ENCODE peak calls at places on chromosomes 4 and X, in ten cellular contexts. H is left ventricle myocardium inferior, N is A549, G is suprapubic skin, V is ovary, F is iPS DF 6.9, Y is colonic mucosa, C is GM12878, E is gastrocnemius medialis, O is aorta. D is an unnamed sample.
A peak's percentile ranks its signal among the peaks of the same experiment; 100 is the strongest.

GRCh38 chr4:17010426-17011087 is 112.1 kb upstream of the LDB2 start:
- DNase-seq in H (no peak), N (no peak), G (no peak), V (no peak), F (no peak), Y (no peak), C (no peak), E (no peak), O (no peak), D (no peak)

GRCh38 chr4:89797117-89797516 is 39.8 kb downstream of the SNCA start:
- DNase-seq in H (no peak), N (no peak), G (no peak), V (no peak), F (no peak), Y (no peak), C (no peak), E (no peak), O (no peak), D (peak; percentile 86)

GRCh38 chr4:127741247-127741646 is 11.0 kb downstream of the SLC25A31 start:
- DNase-seq in H (no peak), N (no peak), G (no peak), V (no peak), F (no peak), Y (no peak), C (no peak), E (no peak), O (no peak), D (no peak)

GRCh38 chr4:36310237-36310636 is 28.8 kb downstream of the DTHD1 start:
- DNase-seq in H (no peak), N (no peak), G (no peak), V (no peak), F (no peak), Y (no peak), C (no peak), E (no peak), O (no peak), D (no peak)

GRCh38 chr4:113179996-113180395 is 130.5 kb downstream of the ANK2 start:
- DNase-seq in H (no peak), N (no peak), G (no peak), V (no peak), F (no peak), Y (no peak), C (no peak), E (no peak), O (no peak), D (no peak)

GRCh38 chr4:108762559-108763225 is at the start of gene ETNPPL:
- DNase-seq in H (peak; percentile 31), N (no peak), G (no peak), V (no peak), F (no peak), Y (peak; percentile 19), C (no peak), E (no peak), O (no peak), D (peak; percentile 76)

GRCh38 chrX:138031715-138032114 is 465.8 kb downstream of the ZIC3 start:
- DNase-seq in H (no peak), N (no peak), G (no peak), V (no peak), F (no peak), Y (no peak), C (no peak), E (no peak), O (no peak), D (no peak)

GRCh38 chr4:7539186-7539585 is 104.5 kb upstream of the PSAPL1 start:
- DNase-seq in H (no peak), N (no peak), G (no peak), V (no peak), F (no peak), Y (no peak), C (no peak), E (no peak), O (no peak), D (no peak)

GRCh38 chr4:1718095-1718850 is 2.9 kb downstream of the TMEM129 start:
- DNase-seq in H (no peak), N (no peak), G (no peak), V (no peak), F (no peak), Y (no peak), C (no peak), E (no peak), O (no peak), D (no peak)

GRCh38 chr4:129239088-129239487 is 143.1 kb downstream of the C4orf33 start:
- DNase-seq in H (peak; percentile 15), N (no peak), G (no peak), V (peak; percentile 11), F (no peak), Y (peak; percentile 22), C (no peak), E (no peak), O (no peak), D (no peak)

GRCh38 chr4:14446904-14447303 is 555.4 kb upstream of the CPEB2 start:
- DNase-seq in H (no peak), N (no peak), G (no peak), V (no peak), F (no peak), Y (no peak), C (no peak), E (no peak), O (no peak), D (no peak)

GRCh38 chr4:156832886-156833285 is 138.7 kb downstream of the PDGFC start:
- DNase-seq in H (no peak), N (no peak), G (no peak), V (no peak), F (no peak), Y (no peak), C (no peak), E (no peak), O (no peak), D (no peak)

GRCh38 chr4:156830356-156830755 is 141.2 kb downstream of the PDGFC start:
- DNase-seq in H (no peak), N (no peak), G (no peak), V (no peak), F (no peak), Y (no peak), C (no peak), E (no peak), O (no peak), D (no peak)

GRCh38 chr4:156825074-156825473 is 146.5 kb downstream of the PDGFC start:
- DNase-seq in H (no peak), N (no peak), G (no peak), V (no peak), F (no peak), Y (no peak), C (no peak), E (no peak), O (no peak), D (no peak)

GRCh38 chr4:156827519-156827918 is 144.1 kb downstream of the PDGFC start:
- DNase-seq in H (no peak), N (no peak), G (no peak), V (no peak), F (no peak), Y (no peak), C (no peak), E (no peak), O (no peak), D (no peak)

DNA sequence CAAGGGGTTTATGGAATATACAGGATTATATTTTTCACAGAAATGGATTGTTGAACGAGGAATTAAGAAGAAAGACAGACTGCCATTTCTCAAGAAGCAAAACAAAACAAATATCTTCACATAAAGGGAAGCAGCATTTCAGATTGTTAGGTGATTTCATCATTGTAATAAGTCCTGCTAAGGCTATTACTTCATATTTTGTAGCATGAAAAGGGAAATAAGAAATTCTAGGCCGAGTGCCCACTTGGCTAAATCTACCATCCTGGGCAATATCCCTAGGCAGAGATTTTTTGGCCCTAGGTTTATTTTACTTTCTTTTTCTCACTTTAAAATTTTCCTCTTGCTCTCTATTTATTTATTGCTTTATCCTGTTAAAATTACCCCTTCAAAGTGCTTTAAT is 142.4 kb downstream of the PDGFC start:
- DNase-seq in H (no peak), N (no peak), G (peak; percentile 64), V (peak; percentile 23), F (no peak), Y (no peak), C (no peak), E (no peak), O (peak; percentile 56), D (peak; percentile 81)
- H3K4me3 ChIP-seq in H (peak overlapping the region; percentile 12), N (no peak overlapping the region), G (no peak overlapping the region), V (no peak overlapping the region), F (no peak overlapping the region), Y (no peak overlapping the region), C (no peak overlapping the region), E (no peak overlapping the region), O (no peak overlapping the region), D (no peak overlapping the region)

GRCh38 chr4:135476272-135476671 is 1274.7 kb upstream of the PABPC4L start:
- DNase-seq in H (no peak), N (no peak), G (no peak), V (no peak), F (no peak), Y (no peak), C (no peak), E (no peak), O (no peak), D (no peak)
- H3K27ac ChIP-seq in H (no peak overlapping the region), N (no peak overlapping the region), G (no peak overlapping the region), V (no peak overlapping the region), F (no peak overlapping the region), Y (no peak overlapping the region), C (no peak overlapping the region), E (no peak overlapping the region), O (no peak overlapping the region), D (no peak overlapping the region)

DNA sequence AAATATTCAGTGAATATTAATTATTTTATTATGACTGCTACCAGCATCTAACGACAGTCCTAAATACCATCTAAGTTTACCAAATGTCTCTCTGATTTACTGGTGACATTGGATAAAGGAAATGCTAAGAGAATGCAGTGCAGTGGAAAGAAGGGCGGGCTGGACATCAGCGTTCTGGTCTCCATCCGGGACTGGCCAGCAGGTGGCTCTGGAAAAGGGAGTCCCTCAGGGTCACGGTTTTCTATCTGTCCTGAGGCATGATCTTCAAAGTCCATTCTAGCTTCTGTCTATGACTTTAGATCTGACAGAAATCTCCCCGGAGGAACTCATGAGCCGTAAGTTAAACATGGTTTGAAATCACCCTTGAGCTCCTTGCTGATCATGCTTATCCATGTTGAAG is 3.3 kb downstream of the TRIM2 start:
- DNase-seq in H (peak; percentile 36), N (peak; percentile 35), G (no peak), V (no peak), F (no peak), Y (peak; percentile 77), C (no peak), E (no peak), O (no peak), D (peak; percentile 62)
- H3K4me1 ChIP-seq in H (peaks cover 33% of the 10 kb centered on the region), N (no peaks in the 10 kb centered on the region), G (peaks cover 8% of the 10 kb centered on the region), V (no peaks in the 10 kb centered on the region), F (peaks cover 5% of the 10 kb centered on the region), Y (no peaks in the 10 kb centered on the region), C (peaks cover 2% of the 10 kb centered on the region), E (no peaks in the 10 kb centered on the region), O (no peaks in the 10 kb centered on the region), D (peaks cover 22% of the 10 kb centered on the region)

DNA sequence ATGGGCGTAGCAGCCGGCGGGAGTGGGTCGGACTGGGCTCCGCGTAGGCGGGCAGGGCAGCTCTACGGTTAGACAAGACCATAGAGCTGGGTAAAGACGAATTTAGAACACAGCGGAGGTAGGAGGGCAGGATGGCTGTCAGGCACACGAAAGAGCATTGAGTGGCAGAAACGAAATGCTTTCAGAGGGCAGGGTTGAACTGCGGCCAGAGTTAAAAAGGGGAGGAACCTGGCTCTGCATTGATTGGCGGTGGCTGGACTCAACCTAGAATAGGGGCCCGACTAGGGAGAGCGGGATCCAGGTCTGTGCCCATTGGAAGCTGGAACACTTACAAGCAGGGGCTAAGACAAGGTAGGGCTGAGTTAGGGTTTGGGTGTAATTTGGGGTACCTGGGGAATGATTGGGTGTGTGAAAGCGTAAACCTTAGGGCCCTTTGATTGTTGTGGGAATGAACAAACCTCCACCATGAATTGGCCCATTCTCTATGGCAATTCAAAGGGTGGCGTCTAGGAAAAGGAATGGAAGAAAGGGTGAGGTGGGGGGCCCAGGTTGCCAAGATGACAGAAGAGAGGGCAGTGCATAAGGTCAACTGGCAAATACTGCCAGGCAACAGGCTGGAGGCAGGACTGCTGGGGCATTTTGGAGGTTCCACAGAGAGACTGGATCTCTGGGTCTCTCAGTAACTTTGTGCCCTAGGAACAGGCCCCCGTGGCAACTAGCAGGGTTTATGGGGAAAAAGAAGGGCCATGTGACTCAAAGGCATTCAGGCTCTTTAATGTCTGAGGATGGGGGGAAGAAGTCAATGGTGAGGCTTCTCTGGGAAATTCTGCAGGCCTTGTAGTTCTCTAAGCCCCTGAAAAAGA is 911 bp upstream of the ELK1 start:
- DNase-seq in H (no peak), N (no peak), G (no peak), V (no peak), F (no peak), Y (no peak), C (no peak), E (no peak), O (no peak), D (no peak)
- H3K4me3 ChIP-seq in H (peak overlapping the region; percentile 76), N (peak overlapping the region; percentile 96), G (peak overlapping the region; percentile 65), V (peak overlapping the region; percentile 27), F (peak overlapping the region; percentile 65), Y (peak overlapping the region; percentile 32), C (peak overlapping the region; percentile 57), E (peak overlapping the region; percentile 54), O (no peak overlapping the region), D (peak overlapping the region; percentile 16)

D was measured in cardiac muscle cell.